ENCODE peak calls at places on chromosomes 1 and 21, in five cellular contexts. S, B, K, Q and C are unnamed samples.

GRCh38 chr1:53595906-53596305 is 136.7 kb downstream of the DMRTB1 start:
- DNase-seq in Q (no peak), B (no peak), K (no peak), S (no peak), C (no peak)

GRCh38 chr1:205245096-205245495 is 17.4 kb downstream of the TMCC2 start:
- DNase-seq in K (no peak), Q (peak), S (no peak), B (no peak), C (no peak)

GRCh38 chr1:163528710-163529348 is 207.1 kb downstream of the NUF2 start:
- DNase-seq in Q (no peak), S (no peak), B (no peak), K (peak), C (no peak)

GRCh38 chr1:79055856-79056255 is 49.3 kb upstream of the ADGRL4 start:
- DNase-seq in S (no peak), B (no peak), K (no peak), Q (no peak), C (no peak)

GRCh38 chr1:116508984-116509980 is 61.5 kb downstream of the CD58 start:
- DNase-seq in B (no peak), Q (no peak), S (no peak), K (no peak), C (no peak)

GRCh38 chr1:236686815-236687160 is 489 bp downstream of the ACTN2 start:
- DNase-seq in S (no peak), B (no peak), K (peak), Q (no peak), C (no peak)

GRCh38 chr1:69693921-69694320 is 126.2 kb downstream of the LRRC7 start:
- DNase-seq in S (no peak), B (no peak), K (no peak), Q (no peak), C (no peak)

GRCh38 chr1:169491845-169492281 is 6.1 kb upstream of the SLC19A2 start:
- DNase-seq in B (no peak), S (no peak), K (no peak), Q (no peak), C (no peak)

GRCh38 chr1:27179373-27179772 is 24.4 kb upstream of the SLC9A1 start:
- DNase-seq in Q (no peak), S (no peak), K (no peak), B (no peak), C (no peak)

GRCh38 chr1:96306809-96307208 is 414.8 kb upstream of the PTBP2 start:
- DNase-seq in S (no peak), Q (no peak), B (no peak), K (no peak), C (no peak)

GRCh38 chr1:19731311-19731821 is 66.7 kb downstream of the HTR6 start:
- DNase-seq in S (no peak), Q (no peak), B (no peak), K (no peak), C (no peak)

GRCh38 chr21:45450741-45451740 is 46.1 kb downstream of the COL18A1 start:
- DNase-seq in S (no peak), Q (no peak), K (no peak), B (no peak), C (no peak)

GRCh38 chr1:110150330-110151174 is at the start of gene SLC6A17:
- DNase-seq in B (peak), Q (peak), K (peak), S (no peak), C (no peak)

GRCh38 chr1:149848340-149848771 is 51.0 kb upstream of the BOLA1 start:
- DNase-seq in Q (no peak), S (no peak), B (no peak), K (no peak), C (no peak)

GRCh38 chr1:164702664-164703063 is 143.7 kb downstream of the PBX1 start:
- DNase-seq in Q (no peak), S (no peak), K (no peak), B (no peak), C (no peak)

GRCh38 chr1:34303218-34303617 is 126.5 kb downstream of the C1orf94 start:
- DNase-seq in B (no peak), Q (no peak), S (no peak), K (no peak), C (no peak)

GRCh38 chr1:64956733-64957441 is 9.5 kb downstream of the JAK1 start:
- DNase-seq in B (no peak), S (no peak), Q (no peak), K (no peak), C (no peak)

GRCh38 chr1:119310301-119310700 is 58.3 kb upstream of the HAO2 start:
- DNase-seq in B (no peak), S (no peak), Q (no peak), K (no peak), C (no peak)

GRCh38 chr1:147630447-147630846 is 39.9 kb downstream of the ACP6 start:
- DNase-seq in K (no peak), Q (no peak), B (no peak), S (no peak), C (no peak)

GRCh38 chr21:34882719-34883131 is 166.4 kb downstream of the RUNX1 start:
- DNase-seq in K (no peak), S (no peak), B (no peak), Q (no peak), C (no peak)

GRCh38 chr1:159091547-159092397 is 15.2 kb upstream of the AIM2 start:
- DNase-seq in K (no peak), Q (no peak), B (no peak), S (no peak), C (no peak)

GRCh38 chr1:84478876-84479868 is at the start of gene RPF1:
- DNase-seq in Q (peak), B (peak), S (peak), K (peak), C (peak)

GRCh38 chr1:150151291-150152181 is 1.8 kb downstream of the PLEKHO1 start:
- DNase-seq in S (peak), Q (no peak), K (no peak), B (no peak), C (no peak)

GRCh38 chr21:25646541-25646940 is 7.5 kb downstream of the JAM2 start:
- DNase-seq in B (no peak), Q (no peak), S (no peak), K (no peak), C (no peak)

GRCh38 chr1:42973304-42973703 is 14.6 kb upstream of the SLC2A1 start:
- DNase-seq in B (no peak), S (no peak), Q (no peak), K (no peak), C (no peak)

GRCh38 chr1:22635436-22635835 is 992 bp upstream of the C1QA start:
- DNase-seq in K (no peak), B (no peak), S (no peak), Q (no peak), C (no peak)